ENCODE peak calls at places on chromosomes 7 and 10, in four cellular contexts. S is GM12878, B is sigmoid colon, R is cardiac muscle cell. C is an unnamed sample.

GRCh38 chr7:112453505-112454171 is 3.4 kb downstream of the IFRD1 start:
- DNase-seq in S (no peak), B (no peak), R (no peak), C (no peak)

GRCh38 chr10:103703941-103704919 is 151.1 kb downstream of the SH3PXD2A start:
- DNase-seq in S (no peak), B (no peak), R (no peak), C (no peak)

GRCh38 chr7:79452032-79452494 is 1.4 kb downstream of the MAGI2 start:
- DNase-seq in S (no peak), B (peak; percentile 95), R (peak; percentile 91), C (no peak)

GRCh38 chr7:54687518-54688212 is 71.3 kb downstream of the SEC61G start:
- DNase-seq in S (no peak), B (no peak), R (no peak), C (no peak)

GRCh38 chr10:122019414-122019975 is 30.5 kb downstream of the TACC2 start:
- DNase-seq in S (no peak), B (no peak), R (no peak), C (no peak)

GRCh38 chr7:27647052-27647451 is 15.6 kb downstream of the HIBADH start:
- DNase-seq in S (no peak), B (no peak), R (no peak), C (no peak)

GRCh38 chr7:8217200-8218068 is 44.5 kb downstream of the ICA1 start:
- DNase-seq in S (peak; percentile 43), B (no peak), R (peak; percentile 83), C (peak; percentile 78)

GRCh38 chr7:10939237-10939910 is 34.3 kb upstream of the PHF14 start:
- DNase-seq in S (no peak), B (no peak), R (no peak), C (no peak)

GRCh38 chr10:102809753-102810152 is 27.5 kb downstream of the CYP17A1 start:
- DNase-seq in S (no peak), B (no peak), R (no peak), C (no peak)

GRCh38 chr7:28068811-28069216 is 111.8 kb downstream of the JAZF1 start:
- DNase-seq in S (no peak), B (no peak), R (no peak), C (no peak)

GRCh38 chr10:98485959-98486358 is 39.2 kb upstream of the HPS1 start:
- DNase-seq in S (no peak), B (no peak), R (no peak), C (no peak)

GRCh38 chr7:16668049-16668858 is 22.3 kb downstream of the BZW2 start:
- DNase-seq in S (no peak), B (peak; percentile 86), R (no peak), C (peak; percentile 97)

GRCh38 chr7:112308974-112309373 is 102.5 kb downstream of the ZNF277 start:
- DNase-seq in S (no peak), B (no peak), R (no peak), C (no peak)

GRCh38 chr7:135209225-135209834 is 2.0 kb downstream of the WDR91 start:
- DNase-seq in S (no peak), B (no peak), R (no peak), C (no peak)

GRCh38 chr10:33376976-33377657 is 42.6 kb upstream of the NRP1 start:
- DNase-seq in S (no peak), B (no peak), R (no peak), C (peak; percentile 34)

GRCh38 chr7:128841961-128842673 is 11.9 kb downstream of the FLNC start:
- DNase-seq in S (no peak), B (no peak), R (peak; percentile 67), C (no peak)

GRCh38 chr7:157521752-157522151 is 184.9 kb downstream of the DNAJB6 start:
- DNase-seq in S (no peak), B (peak; percentile 30), R (no peak), C (no peak)

GRCh38 chr7:149610441-149611011 is 112.9 kb upstream of the ZNF746 start:
- DNase-seq in S (no peak), B (peak; percentile 8), R (no peak), C (no peak)

GRCh38 chr7:149605696-149606095 is 108.1 kb upstream of the ZNF746 start:
- DNase-seq in S (no peak), B (no peak), R (no peak), C (no peak)

GRCh38 chr7:149606826-149607225 is 109.2 kb upstream of the ZNF746 start:
- DNase-seq in S (no peak), B (no peak), R (no peak), C (no peak)

GRCh38 chr7:149608168-149608567 is 110.6 kb upstream of the ZNF746 start:
- DNase-seq in S (no peak), B (no peak), R (no peak), C (no peak)

GRCh38 chr7:149607683-149608082 is 110.1 kb upstream of the ZNF746 start:
- DNase-seq in S (no peak), B (no peak), R (no peak), C (no peak)
- H3K4me3 ChIP-seq in S (no peak overlapping the region), B (no peak overlapping the region), R (no peak overlapping the region), C (no peak overlapping the region)

DNA sequence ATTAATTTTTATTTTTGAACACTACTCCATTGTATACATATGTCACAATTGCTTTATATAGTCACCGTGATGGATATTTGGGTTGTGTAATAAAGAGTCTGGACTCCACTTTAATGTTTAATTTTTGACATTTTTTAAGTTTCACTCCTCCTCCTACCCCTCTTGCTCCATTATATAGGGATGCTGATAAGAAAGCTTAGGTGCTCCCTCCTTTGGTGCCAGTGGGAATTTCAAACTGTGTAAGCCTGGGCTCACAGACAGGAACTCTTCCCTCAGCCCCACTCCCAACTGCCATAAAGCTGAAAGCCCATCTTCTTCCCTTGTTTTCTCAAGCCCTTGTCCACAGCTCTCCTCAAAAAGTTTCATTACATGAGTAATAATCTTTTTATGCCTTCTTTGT is 47.6 kb downstream of the TWIST1 start:
- DNase-seq in S (no peak), B (no peak), R (no peak), C (no peak)
- TF ChIP-seq CTCF in S (no peak), B (no peak), R (no peak), C (peak; percentile 5)

GRCh38 chr10:47325303-47326291 is 3.3 kb downstream of the GDF2 start:
- DNase-seq in S (no peak), B (no peak), R (no peak), C (no peak)
- H3K4me3 ChIP-seq in S (no peak overlapping the region), B (no peak overlapping the region), R (no peak overlapping the region), C (no peak overlapping the region)

DNA sequence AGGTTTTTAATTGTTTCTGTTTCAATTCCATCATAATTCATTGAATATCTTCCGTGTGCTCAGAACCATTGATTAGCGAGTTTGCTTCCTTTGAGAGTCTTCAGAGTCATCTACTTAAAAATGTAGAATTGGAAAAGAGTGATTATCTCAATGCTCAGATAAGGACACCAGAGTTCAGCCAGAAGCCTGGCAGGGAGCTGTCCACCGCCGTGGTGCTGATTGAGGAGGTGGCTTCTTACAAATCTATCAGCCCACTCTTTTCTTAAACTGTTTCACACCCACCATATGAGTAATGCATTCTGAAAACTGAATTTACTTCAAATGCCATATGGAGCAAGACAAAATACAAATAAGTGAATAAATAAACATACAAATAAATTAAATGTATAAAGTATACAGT is 79.3 kb downstream of the INSYN2A start:
- DNase-seq in S (no peak), B (no peak), R (peak; percentile 82), C (peak; percentile 50)
- TF ChIP-seq CTCF in S (no peak), B (no peak), R (no peak), C (no peak)

DNA sequence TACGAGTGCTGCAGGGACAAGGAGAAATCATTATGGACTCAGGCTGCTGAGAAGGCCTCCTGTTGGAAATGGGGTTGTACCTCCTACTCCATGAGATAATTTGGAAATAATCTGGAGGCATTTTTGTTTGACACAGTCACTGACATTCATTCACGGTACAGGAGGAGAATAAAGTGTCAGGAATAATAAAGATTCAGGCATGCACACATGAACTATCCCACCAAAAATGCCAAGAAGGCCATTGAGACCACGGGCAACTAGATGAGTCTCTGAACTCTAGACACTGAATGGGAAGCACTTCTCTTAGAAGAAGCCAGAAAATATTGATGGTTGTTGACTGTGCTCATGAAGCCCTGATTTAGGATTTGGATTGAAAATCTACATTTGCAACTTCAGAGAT is 220.9 kb upstream of the HABP2 start:
- DNase-seq in S (no peak), B (no peak), R (no peak), C (no peak)
- H3K4me3 ChIP-seq in S (no peak overlapping the region), B (no peak overlapping the region), R (no peak overlapping the region), C (no peak overlapping the region)